ENCODE peak calls at places on chromosomes 4 and X, in five cellular contexts. N is CD8-positive, alpha-beta memory T cell; A is colonic mucosa; U is heart left ventricle; D is fibroblast of lung. G is an unnamed sample. For H3K4me1, the result is how much of the 10 kb centered on the place peaks cover.

GRCh38 chrX:64394874-64395567 is at the start of gene MTMR8:
- DNase-seq in N (peak), A (peak), U (peak), D (no peak), G (peak)

GRCh38 chr4:154471924-154472323 is 19.7 kb downstream of the DCHS2 start:
- DNase-seq in A (no peak), D (no peak), U (no peak), N (no peak), G (no peak)

GRCh38 chrX:20609916-20610415 is 343.3 kb upstream of the RPS6KA3 start:
- DNase-seq in U (no peak), D (no peak), N (no peak), A (no peak), G (no peak)

GRCh38 chrX:108516184-108516583 is 76.5 kb downstream of the COL4A5 start:
- DNase-seq in A (no peak), N (no peak), D (peak), U (no peak), G (no peak)

GRCh38 chrX:13721819-13722527 is 12.4 kb downstream of the TRAPPC2 start:
- DNase-seq in U (no peak), A (no peak), N (no peak), D (peak), G (no peak)

GRCh38 chr4:33930497-33930896 is 2313.8 kb downstream of the ARAP2 start:
- DNase-seq in N (no peak), A (no peak), D (peak), U (no peak), G (no peak)

GRCh38 chr4:15928883-15929282 is 9.7 kb downstream of the FGFBP1 start:
- DNase-seq in U (no peak), A (no peak), N (no peak), D (no peak), G (no peak)

GRCh38 chr4:71300964-71301363 is 37.9 kb upstream of the SLC4A4 start:
- DNase-seq in U (no peak), N (no peak), A (peak), D (no peak), G (no peak)

GRCh38 chr4:52869196-52869595 is 7.1 kb downstream of the RASL11B start:
- DNase-seq in U (peak), D (peak), N (no peak), A (peak), G (peak)

GRCh38 chr4:98996056-98996941 is 778 bp downstream of the METAP1 start:
- DNase-seq in N (no peak), D (peak), U (no peak), A (peak), G (peak)

GRCh38 chr4:108484187-108484586 is 136.2 kb upstream of the RPL34 start:
- DNase-seq in U (no peak), N (no peak), D (peak), A (no peak), G (no peak)

GRCh38 chrX:154750301-154751120 is at the start of gene GAB3:
- DNase-seq in N (peak), A (no peak), U (peak), D (no peak), G (peak)

GRCh38 chrX:154749856-154750255 is 1.0 kb downstream of the GAB3 start:
- DNase-seq in A (no peak), D (no peak), U (no peak), N (no peak), G (no peak)

GRCh38 chrX:154751669-154752271 is 893 bp upstream of the GAB3 start:
- DNase-seq in N (no peak), U (peak), D (no peak), A (no peak), G (no peak)

GRCh38 chrX:154751121-154751668 is 318 bp upstream of the GAB3 start:
- DNase-seq in D (no peak), A (no peak), U (peak), N (no peak), G (no peak)

DNA sequence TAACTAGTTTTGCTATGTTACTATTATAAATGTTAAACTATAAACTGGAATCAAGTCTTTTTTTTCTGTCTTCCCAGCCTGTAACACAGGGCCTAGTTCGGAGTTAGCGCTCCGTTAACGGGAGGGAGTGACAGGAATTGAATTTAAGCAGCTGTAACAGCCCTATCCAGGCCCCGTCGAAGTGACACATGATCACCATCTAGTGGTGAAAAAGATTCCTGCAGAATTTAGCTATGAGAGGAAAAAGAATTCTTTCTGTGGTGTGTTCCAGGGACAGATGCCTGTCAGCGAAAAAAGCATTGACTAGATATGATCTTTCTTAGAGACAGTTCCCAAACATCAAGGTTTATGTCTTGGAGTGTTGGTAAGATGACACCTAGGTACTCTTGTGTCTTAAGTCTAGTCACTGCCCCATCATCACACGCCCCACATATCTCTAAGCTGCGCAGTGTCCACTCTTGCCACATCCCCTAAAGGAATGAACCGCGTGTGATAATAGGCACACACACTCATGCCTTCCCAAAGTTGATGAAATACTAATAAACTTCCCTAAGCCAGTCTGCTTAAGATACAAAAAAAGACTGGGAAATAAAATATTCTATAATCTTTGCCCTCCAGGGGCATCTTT is 2.1 kb downstream of the GAB3 start:
- DNase-seq in A (peak), D (peak), U (peak), N (peak), G (no peak)
- H3K4me3 ChIP-seq in A (no peak), D (no peak), U (peak), N (peak), G (no peak)

GRCh38 chr4:39037491-39037825 is 5.2 kb upstream of the TMEM156 start:
- DNase-seq in U (no peak), A (no peak), N (no peak), D (peak), G (no peak)
- H3K4me1 ChIP-seq in U (under half), A (under half), N (under half), D (under half), G (under half)

DNA sequence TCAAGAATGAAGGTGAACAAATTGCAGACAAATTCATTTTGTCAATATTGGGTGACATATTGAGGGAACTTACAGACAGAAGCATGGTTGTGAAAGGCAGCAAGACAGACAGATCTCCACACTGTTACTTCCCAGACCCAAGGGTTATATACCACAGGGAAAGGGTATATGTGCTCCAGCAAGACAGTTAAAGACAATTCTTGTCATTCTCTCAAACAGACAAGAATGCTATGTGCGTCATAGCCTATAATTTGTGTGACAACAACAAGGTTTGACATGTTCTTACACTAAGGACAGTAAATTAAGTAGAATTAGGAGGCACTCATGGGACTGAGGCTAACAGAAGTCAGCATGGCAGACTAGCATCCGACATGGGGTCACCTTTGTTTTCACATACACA is 214.3 kb downstream of the INPP4B start:
- DNase-seq in U (no peak), N (no peak), A (no peak), D (no peak), G (no peak)
- H3K4me3 ChIP-seq in U (no peak), N (no peak), A (no peak), D (no peak), G (no peak)

DNA sequence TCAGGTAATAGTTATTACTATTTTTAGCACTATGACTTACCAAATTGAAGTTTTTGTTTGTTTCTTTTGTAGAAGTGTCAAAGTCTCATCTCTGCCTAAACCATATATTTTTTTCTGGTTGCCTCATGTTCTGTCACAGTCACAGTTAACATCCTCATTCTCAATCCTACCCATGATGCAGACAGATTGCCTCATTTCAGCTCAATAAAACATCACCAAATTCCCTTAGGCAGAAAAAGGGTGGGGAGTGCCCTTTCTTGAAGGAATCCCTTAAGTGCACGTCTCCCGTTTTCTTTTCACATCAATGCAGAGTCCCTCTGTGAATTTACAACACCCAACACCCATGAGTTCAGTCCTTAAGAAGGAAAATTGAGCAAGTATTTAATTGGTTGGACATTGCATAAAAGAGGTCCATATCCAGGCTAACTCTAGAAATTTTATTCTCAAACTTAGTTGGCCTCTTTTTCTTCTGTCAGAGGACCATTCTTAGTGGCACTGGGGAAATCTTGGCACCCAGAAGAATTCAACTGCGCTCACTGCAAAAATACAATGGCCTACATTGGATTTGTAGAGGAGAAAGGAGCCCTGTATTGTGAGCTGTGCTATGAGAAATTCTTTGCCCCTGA is 103.7 kb upstream of the BMPR1B start:
- DNase-seq in U (no peak), N (no peak), A (no peak), D (no peak), G (no peak)
- H3K4me1 ChIP-seq in U (under half), N (under half), A (under half), D (under half), G (under half)

DNA sequence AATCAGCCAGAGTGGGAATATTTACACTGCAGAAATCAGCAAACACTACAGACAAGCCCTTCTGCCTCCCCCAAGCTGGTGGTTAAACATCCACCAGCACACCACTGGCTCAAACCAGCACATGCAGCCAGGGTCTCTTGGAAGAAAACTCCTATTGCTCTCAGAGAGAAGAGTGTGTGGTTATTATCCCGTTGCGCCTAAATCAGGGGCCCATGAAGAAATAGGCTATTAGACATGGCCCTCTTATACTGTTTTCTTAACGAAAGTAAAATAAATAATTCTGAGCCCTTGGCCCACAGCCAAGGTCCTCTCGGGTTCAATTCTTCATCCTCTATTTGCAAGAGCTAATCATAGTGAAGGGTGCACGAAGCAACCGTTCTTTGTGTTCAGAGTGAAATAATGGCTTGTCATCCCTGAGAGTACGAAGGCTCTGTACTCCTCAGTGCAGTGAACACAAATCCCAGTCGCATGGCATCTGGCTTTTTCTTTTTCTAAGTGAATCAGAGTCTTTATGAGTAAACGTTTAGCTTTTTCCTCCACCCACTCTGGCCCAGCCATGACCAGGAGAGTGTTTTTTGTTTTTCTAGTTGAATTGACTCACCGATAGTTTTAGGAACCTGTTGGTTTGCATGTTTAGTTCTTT is 33.4 kb upstream of the RBM47 start:
- DNase-seq in A (no peak), N (no peak), D (peak), U (no peak), G (no peak)
- H3K4me3 ChIP-seq in A (no peak), N (no peak), D (no peak), U (no peak), G (no peak)

GRCh38 chr4:151169900-151170299 is 70.5 kb downstream of the RPS3A start:
- DNase-seq in U (no peak), D (peak), A (no peak), N (no peak), G (no peak)
- H3K4me1 ChIP-seq in U (under half), D (under half), A (under half), N (under half), G (under half)

GRCh38 chr4:137901114-137901513 is 341.0 kb downstream of the SLC7A11 start:
- DNase-seq in A (no peak), U (no peak), N (no peak), D (no peak), G (no peak)
- H3K4me3 ChIP-seq in A (no peak), U (no peak), N (no peak), D (no peak), G (no peak)